ENCODE peak calls at places on chromosomes 11 and 22, in six cellular contexts. One of them, this sample, is unnamed.

GRCh38 chr22:33803371-33803770 is 116.9 kb downstream of the LARGE1 start:
- DNase-seq in GM20000: no peak
- DNase-seq in pulmonary artery endothelial cell: no peak
- DNase-seq in occipital lobe: peak; percentile 5
- DNase-seq in HT-29: no peak
- DNase-seq in COR-L47: no peak
- DNase-seq in this sample: peak; percentile 21

GRCh38 chr22:35586771-35587170 is 30.4 kb downstream of the MB start:
- DNase-seq in pulmonary artery endothelial cell: no peak
- DNase-seq in COR-L47: no peak
- DNase-seq in GM20000: no peak
- DNase-seq in occipital lobe: no peak
- DNase-seq in HT-29: no peak
- DNase-seq in this sample: no peak

GRCh38 chr11:2186669-2187266 is 15.2 kb upstream of the TH start:
- DNase-seq in occipital lobe: no peak
- DNase-seq in pulmonary artery endothelial cell: no peak
- DNase-seq in HT-29: peak; percentile 77
- DNase-seq in COR-L47: peak; percentile 91
- DNase-seq in GM20000: no peak
- DNase-seq in this sample: peak; percentile 65

GRCh38 chr11:118437046-118437735 is 899 bp downstream of the KMT2A start:
- DNase-seq in occipital lobe: no peak
- DNase-seq in GM20000: peak; percentile 51
- DNase-seq in COR-L47: no peak
- DNase-seq in pulmonary artery endothelial cell: no peak
- DNase-seq in HT-29: peak; percentile 74
- DNase-seq in this sample: no peak

GRCh38 chr11:119148855-119149370 is at the start of gene ABCG4:
- DNase-seq in GM20000: peak; percentile 58
- DNase-seq in COR-L47: no peak
- DNase-seq in pulmonary artery endothelial cell: no peak
- DNase-seq in occipital lobe: no peak
- DNase-seq in HT-29: no peak
- DNase-seq in this sample: no peak

GRCh38 chr11:29255401-29255800 is 761.4 kb downstream of the KCNA4 start:
- DNase-seq in GM20000: no peak
- DNase-seq in occipital lobe: no peak
- DNase-seq in HT-29: no peak
- DNase-seq in COR-L47: no peak
- DNase-seq in pulmonary artery endothelial cell: no peak
- DNase-seq in this sample: no peak

GRCh38 chr22:42035256-42035655 is 35.4 kb downstream of the NAGA start:
- DNase-seq in pulmonary artery endothelial cell: no peak
- DNase-seq in HT-29: no peak
- DNase-seq in occipital lobe: no peak
- DNase-seq in COR-L47: no peak
- DNase-seq in GM20000: no peak
- DNase-seq in this sample: no peak

GRCh38 chr11:6925636-6926207 is 504 bp upstream of the ZNF215 start:
- DNase-seq in GM20000: no peak
- DNase-seq in HT-29: no peak
- DNase-seq in occipital lobe: no peak
- DNase-seq in pulmonary artery endothelial cell: no peak
- DNase-seq in COR-L47: no peak
- DNase-seq in this sample: peak; percentile 40

GRCh38 chr11:43555811-43556210 is 124.7 kb upstream of the HSD17B12 start:
- DNase-seq in COR-L47: no peak
- DNase-seq in HT-29: no peak
- DNase-seq in pulmonary artery endothelial cell: no peak
- DNase-seq in GM20000: no peak
- DNase-seq in occipital lobe: no peak
- DNase-seq in this sample: peak; percentile 64

This sample was measured in SK-MEL-5.